ENCODE peak calls at places on chromosome 1, in nine cellular contexts. I is substantia nigra; Y is NCI-H1105; L is GM13976; E is cardiac fibroblast; O is pancreas; J is EH; S is left ventricle myocardium inferior; N is stimulated activated CD8-positive, alpha-beta memory T cell treated with anti-CD3 and anti-CD28 coated beads, Interleukin-4, amount 100 ng/mL, for 4 hours. R is an unnamed sample.

GRCh38 chr1:238606896-238607295 is 716.2 kb upstream of the ZP4 start:
- DNase-seq in I (no peak), Y (no peak), L (no peak), E (peak; percentile 20), O (no peak), J (peak; percentile 39), S (no peak), N (no peak), R (no peak)

GRCh38 chr1:38115251-38115650 is 68.7 kb upstream of the POU3F1 start:
- DNase-seq in I (no peak), Y (no peak), L (no peak), E (no peak), O (no peak), J (no peak), S (no peak), N (no peak), R (no peak)

GRCh38 chr1:166282391-166283137 is 115.8 kb upstream of the FAM78B start:
- DNase-seq in I (no peak), Y (no peak), L (no peak), E (no peak), O (no peak), J (no peak), S (no peak), N (no peak), R (no peak)

GRCh38 chr1:246567258-246568235 is 1.3 kb downstream of the CNST start:
- DNase-seq in I (no peak), Y (no peak), L (no peak), E (peak; percentile 83), O (no peak), J (peak; percentile 95), S (no peak), N (no peak), R (no peak)

GRCh38 chr1:32345289-32345827 is 9.3 kb upstream of the MARCKSL1 start:
- DNase-seq in I (no peak), Y (no peak), L (no peak), E (peak; percentile 83), O (peak; percentile 38), J (peak; percentile 15), S (no peak), N (no peak), R (no peak)

GRCh38 chr1:19305880-19306279 is 6.1 kb downstream of the AKR7A2 start:
- DNase-seq in I (no peak), Y (no peak), L (no peak), E (no peak), O (no peak), J (no peak), S (no peak), N (no peak), R (no peak)

GRCh38 chr1:246753670-246754535 is 29.7 kb downstream of the SCCPDH start:
- DNase-seq in I (peak; percentile 25), Y (peak; percentile 34), L (peak; percentile 66), E (peak; percentile 71), O (no peak), J (peak; percentile 76), S (peak; percentile 44), N (peak; percentile 8), R (no peak)

GRCh38 chr1:211653907-211654553 is 21.4 kb downstream of the NEK2 start:
- DNase-seq in I (no peak), Y (no peak), L (no peak), E (peak; percentile 61), O (no peak), J (peak; percentile 63), S (no peak), N (no peak), R (no peak)

GRCh38 chr1:223235091-223235490 is 92.0 kb upstream of the TLR5 start:
- DNase-seq in I (no peak), Y (no peak), L (no peak), E (no peak), O (no peak), J (no peak), S (no peak), N (no peak), R (peak; percentile 1)

GRCh38 chr1:109368464-109368863 is 29.3 kb downstream of the SORT1 start:
- DNase-seq in I (no peak), Y (no peak), L (no peak), E (no peak), O (no peak), J (no peak), S (no peak), N (no peak), R (no peak)

GRCh38 chr1:179231923-179232322 is 2.4 kb upstream of the ABL2 start:
- DNase-seq in I (no peak), Y (no peak), L (no peak), E (no peak), O (no peak), J (peak; percentile 73), S (no peak), N (no peak), R (no peak)

GRCh38 chr1:180380259-180381183 is 121.9 kb downstream of the ACBD6 start:
- DNase-seq in I (no peak), Y (no peak), L (no peak), E (no peak), O (no peak), J (no peak), S (no peak), N (no peak), R (no peak)

GRCh38 chr1:111110197-111110899 is 29.5 kb downstream of the DRAM2 start:
- DNase-seq in I (no peak), Y (no peak), L (no peak), E (peak; percentile 3), O (peak; percentile 41), J (peak; percentile 81), S (no peak), N (no peak), R (no peak)

GRCh38 chr1:209723761-209724693 is 19.4 kb downstream of the HSD11B1 start:
- DNase-seq in I (no peak), Y (no peak), L (peak; percentile 30), E (no peak), O (no peak), J (peak; percentile 43), S (no peak), N (no peak), R (no peak)

GRCh38 chr1:27603320-27603961 is 503 bp downstream of the AHDC1 start:
- DNase-seq in I (peak; percentile 63), Y (no peak), L (peak; percentile 78), E (no peak), O (no peak), J (peak; percentile 41), S (peak; percentile 49), N (no peak), R (no peak)

GRCh38 chr1:37323486-37324377 is 150.6 kb upstream of the ZC3H12A start:
- DNase-seq in I (no peak), Y (no peak), L (peak; percentile 78), E (peak; percentile 3), O (no peak), J (peak; percentile 11), S (no peak), N (no peak), R (no peak)

GRCh38 chr1:153510984-153511410 is 24.8 kb downstream of the S100A6 start:
- DNase-seq in I (peak; percentile 78), Y (peak; percentile 70), L (peak; percentile 90), E (peak; percentile 85), O (peak; percentile 69), J (peak; percentile 81), S (peak; percentile 81), N (peak; percentile 46), R (peak; percentile 87)